ENCODE peak calls at places on chromosomes 13 and 19, in four cellular contexts. One of them, this sample, is unnamed.

GRCh38 chr13:97344250-97345175 is 89.5 kb upstream of the RAP2A start:
- DNase-seq in GM12878: no peak
- DNase-seq in HepG2: peak; percentile 62
- DNase-seq in K562: no peak
- DNase-seq in this sample: peak; percentile 31

GRCh38 chr13:31160857-31161582 is 684 bp downstream of the HSPH1 start:
- DNase-seq in HepG2: peak; percentile 31
- DNase-seq in GM12878: peak; percentile 37
- DNase-seq in K562: peak; percentile 11
- DNase-seq in this sample: peak; percentile 31

GRCh38 chr19:32558607-32559228 is 22.3 kb upstream of the PDCD5 start:
- DNase-seq in HepG2: no peak
- DNase-seq in K562: no peak
- DNase-seq in GM12878: no peak
- DNase-seq in this sample: no peak

GRCh38 chr13:113785051-113786010 is 26.3 kb downstream of the TMEM255B start:
- DNase-seq in GM12878: no peak
- DNase-seq in K562: no peak
- DNase-seq in HepG2: no peak
- DNase-seq in this sample: no peak

GRCh38 chr13:50244913-50245574 is 229.8 kb downstream of the KCNRG start:
- DNase-seq in GM12878: peak; percentile 65
- DNase-seq in HepG2: peak; percentile 99
- DNase-seq in K562: peak; percentile 36
- DNase-seq in this sample: no peak

GRCh38 chr19:45168767-45169351 is 8.1 kb upstream of the NKPD1 start:
- DNase-seq in HepG2: peak; percentile 70
- DNase-seq in K562: peak; percentile 39
- DNase-seq in GM12878: no peak
- DNase-seq in this sample: no peak

GRCh38 chr13:50365683-50366391 is 350.6 kb downstream of the KCNRG start:
- DNase-seq in K562: no peak
- DNase-seq in GM12878: peak; percentile 67
- DNase-seq in HepG2: peak; percentile 61
- DNase-seq in this sample: no peak

GRCh38 chr19:50419580-50420035 is 870 bp downstream of the SPIB start:
- DNase-seq in HepG2: no peak
- DNase-seq in K562: no peak
- DNase-seq in GM12878: no peak
- DNase-seq in this sample: no peak

GRCh38 chr19:31555634-31556215 is 206.5 kb upstream of the TSHZ3 start:
- DNase-seq in HepG2: no peak
- DNase-seq in GM12878: no peak
- DNase-seq in K562: no peak
- DNase-seq in this sample: no peak

GRCh38 chr13:91162180-91162579 is 185.3 kb upstream of the MIR17HG start:
- DNase-seq in K562: no peak
- DNase-seq in HepG2: no peak
- DNase-seq in GM12878: no peak
- DNase-seq in this sample: no peak

GRCh38 chr19:45632468-45633196 is 6.6 kb downstream of the EML2 start:
- DNase-seq in K562: peak; percentile 98
- DNase-seq in GM12878: no peak
- DNase-seq in HepG2: no peak
- DNase-seq in this sample: peak; percentile 93

GRCh38 chr13:40026741-40027140 is 371.3 kb downstream of the COG6 start:
- DNase-seq in K562: no peak
- DNase-seq in GM12878: peak; percentile 62
- DNase-seq in HepG2: no peak
- DNase-seq in this sample: no peak

GRCh38 chr19:49850487-49851342 is at the start of gene PTOV1:
- DNase-seq in HepG2: peak; percentile 90
- DNase-seq in K562: peak; percentile 97
- DNase-seq in GM12878: peak; percentile 59
- DNase-seq in this sample: peak; percentile 99

GRCh38 chr13:30998548-30999140 is 66.2 kb downstream of the TEX26 start:
- DNase-seq in GM12878: no peak
- DNase-seq in K562: no peak
- DNase-seq in HepG2: no peak
- DNase-seq in this sample: no peak

GRCh38 chr13:32135655-32136054 is 104.1 kb downstream of the FRY start:
- DNase-seq in HepG2: no peak
- DNase-seq in GM12878: no peak
- DNase-seq in K562: no peak
- DNase-seq in this sample: no peak

GRCh38 chr19:17448190-17448967 is at the start of gene TMEM221:
- DNase-seq in K562: peak; percentile 90
- DNase-seq in GM12878: no peak
- DNase-seq in HepG2: no peak
- DNase-seq in this sample: peak; percentile 63

GRCh38 chr19:10603873-10604459 is 16.9 kb upstream of the AP1M2 start:
- DNase-seq in HepG2: no peak
- DNase-seq in K562: no peak
- DNase-seq in GM12878: peak; percentile 70
- DNase-seq in this sample: no peak

GRCh38 chr19:17841371-17841809 is 6.4 kb downstream of the JAK3 start:
- DNase-seq in GM12878: no peak
- DNase-seq in K562: no peak
- DNase-seq in HepG2: no peak
- DNase-seq in this sample: no peak

GRCh38 chr19:15259900-15260299 is 27.7 kb upstream of the EPHX3 start:
- DNase-seq in GM12878: no peak
- DNase-seq in K562: no peak
- DNase-seq in HepG2: no peak
- DNase-seq in this sample: no peak

GRCh38 chr13:96052655-96053002 is 572 bp downstream of the UGGT2 start:
- DNase-seq in GM12878: peak; percentile 28
- DNase-seq in HepG2: peak; percentile 52
- DNase-seq in K562: peak; percentile 20
- DNase-seq in this sample: peak; percentile 37

GRCh38 chr13:85541476-85541875 is 257.7 kb downstream of the SLITRK6 start:
- DNase-seq in HepG2: no peak
- DNase-seq in K562: no peak
- DNase-seq in GM12878: no peak
- DNase-seq in this sample: no peak

DNA sequence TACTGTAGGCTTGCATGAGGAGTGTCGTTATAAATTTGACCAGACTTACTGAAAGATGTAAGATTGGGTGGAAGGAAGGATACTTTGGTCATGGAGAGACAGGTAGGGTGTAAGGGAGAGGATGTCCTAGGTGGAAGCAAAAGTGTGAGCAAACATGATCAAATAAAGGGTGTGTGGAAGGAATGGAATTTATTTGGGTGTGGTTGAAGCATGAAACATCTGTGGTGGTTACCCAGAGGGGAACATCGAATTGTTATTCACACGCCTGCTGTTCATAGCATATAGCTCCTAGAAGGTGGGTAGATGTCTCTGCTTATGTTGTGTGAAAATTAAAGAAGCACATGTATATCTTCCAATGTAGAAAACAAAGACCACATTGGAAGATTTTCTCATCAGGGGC is 157.7 kb downstream of the ATP8A2 start:
- DNase-seq in K562: no peak
- DNase-seq in GM12878: no peak
- DNase-seq in HepG2: no peak
- DNase-seq in this sample: no peak
- TF ChIP-seq FOXK2 in K562: no peak
- TF ChIP-seq FOXK2 in GM12878: no peak
- TF ChIP-seq FOXK2 in HepG2: no peak
- TF ChIP-seq FOXK2 in this sample: no peak

GRCh38 chr13:111955412-111955769 is 111.6 kb upstream of the SOX1 start:
- DNase-seq in K562: no peak
- DNase-seq in GM12878: no peak
- DNase-seq in HepG2: no peak
- DNase-seq in this sample: no peak

GRCh38 chr13:111953546-111954178 is 113.3 kb upstream of the SOX1 start:
- DNase-seq in GM12878: no peak
- DNase-seq in HepG2: no peak
- DNase-seq in K562: no peak
- DNase-seq in this sample: no peak

GRCh38 chr13:111952814-111953213 is 114.1 kb upstream of the SOX1 start:
- DNase-seq in GM12878: no peak
- DNase-seq in HepG2: no peak
- DNase-seq in K562: no peak
- DNase-seq in this sample: no peak

GRCh38 chr13:111956261-111957151 is 110.4 kb upstream of the SOX1 start:
- DNase-seq in K562: no peak
- DNase-seq in GM12878: no peak
- DNase-seq in HepG2: no peak
- DNase-seq in this sample: no peak

DNA sequence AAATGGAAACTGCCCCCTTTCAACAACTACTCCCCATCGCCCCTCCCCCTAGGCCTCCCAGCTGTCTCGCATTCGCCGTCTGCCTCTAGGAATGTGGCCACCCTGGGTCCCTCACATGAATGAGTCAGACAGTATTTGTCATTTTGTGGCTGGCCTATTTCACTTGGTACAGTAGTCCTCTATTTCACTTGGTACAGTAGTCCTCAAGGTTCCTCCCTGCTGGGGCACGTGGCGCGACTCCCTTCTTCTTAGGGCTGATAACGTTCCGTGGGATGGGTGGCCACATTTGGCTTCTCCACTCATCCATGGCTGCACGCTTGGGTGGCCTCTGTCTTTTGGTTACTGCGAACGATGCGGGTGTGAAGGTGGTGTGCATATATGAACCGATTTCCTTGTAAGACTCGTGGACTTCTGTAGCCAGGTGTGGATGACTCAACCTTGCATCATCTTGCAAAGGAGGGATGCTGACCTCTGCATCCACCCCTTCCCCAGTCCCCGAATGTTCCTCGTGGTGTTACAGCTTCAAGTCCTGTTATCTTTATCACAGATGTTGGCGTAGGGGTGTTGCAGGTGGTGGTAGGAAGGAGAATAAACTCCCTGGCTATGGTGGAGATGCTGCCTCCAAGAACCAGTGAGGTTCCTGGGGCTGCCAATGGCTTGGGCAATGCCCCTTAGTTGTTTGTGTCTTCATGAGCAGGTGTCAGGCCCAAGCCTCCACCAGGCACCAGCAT is 112.1 kb upstream of the SOX1 start:
- DNase-seq in HepG2: no peak
- DNase-seq in K562: no peak
- DNase-seq in GM12878: no peak
- DNase-seq in this sample: no peak
- TF ChIP-seq FOXK2 in HepG2: no peak
- TF ChIP-seq FOXK2 in K562: no peak
- TF ChIP-seq FOXK2 in GM12878: no peak
- TF ChIP-seq FOXK2 in this sample: no peak

GRCh38 chr13:44435142-44435982 is 61.7 kb downstream of the SERP2 start:
- DNase-seq in GM12878: peak; percentile 19
- DNase-seq in HepG2: peak; percentile 96
- DNase-seq in K562: peak; percentile 83
- DNase-seq in this sample: peak; percentile 89
- TF ChIP-seq FOXK2 in GM12878: no peak
- TF ChIP-seq FOXK2 in HepG2: no peak
- TF ChIP-seq FOXK2 in K562: no peak
- TF ChIP-seq FOXK2 in this sample: no peak

GRCh38 chr13:110211735-110212134 is 95.2 kb downstream of the COL4A1 start:
- DNase-seq in K562: no peak
- DNase-seq in GM12878: no peak
- DNase-seq in HepG2: no peak
- DNase-seq in this sample: no peak

GRCh38 chr13:110210604-110210985 is 96.4 kb downstream of the COL4A1 start:
- DNase-seq in GM12878: no peak
- DNase-seq in HepG2: no peak
- DNase-seq in K562: no peak
- DNase-seq in this sample: no peak

GRCh38 chr13:110213461-110214074 is 93.4 kb downstream of the COL4A1 start:
- DNase-seq in GM12878: no peak
- DNase-seq in HepG2: no peak
- DNase-seq in K562: no peak
- DNase-seq in this sample: no peak

GRCh38 chr13:110211046-110211445 is 95.9 kb downstream of the COL4A1 start:
- DNase-seq in HepG2: no peak
- DNase-seq in GM12878: no peak
- DNase-seq in K562: no peak
- DNase-seq in this sample: no peak

DNA sequence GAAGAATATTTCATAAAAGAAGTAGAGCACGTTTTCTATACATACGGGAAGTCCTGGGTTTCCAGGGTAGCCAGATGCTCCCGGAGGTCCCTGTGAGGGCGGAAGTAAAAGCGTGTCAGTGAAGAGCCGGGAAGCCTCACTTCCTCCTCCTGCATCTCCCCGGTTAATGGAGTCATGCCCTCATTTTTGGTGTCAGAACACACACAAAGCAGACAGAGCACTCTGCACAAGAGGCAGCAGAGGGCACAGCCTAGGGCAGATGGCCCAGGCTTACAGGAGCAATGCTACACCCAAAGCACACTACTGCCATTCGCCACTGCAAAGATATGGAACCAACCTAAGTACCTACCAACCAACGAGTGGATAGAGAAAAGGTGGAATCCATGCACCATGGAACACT is 94.4 kb downstream of the COL4A1 start:
- DNase-seq in GM12878: no peak
- DNase-seq in HepG2: no peak
- DNase-seq in K562: no peak
- DNase-seq in this sample: no peak
- TF ChIP-seq FOXK2 in GM12878: no peak
- TF ChIP-seq FOXK2 in HepG2: no peak
- TF ChIP-seq FOXK2 in K562: no peak
- TF ChIP-seq FOXK2 in this sample: no peak

DNA sequence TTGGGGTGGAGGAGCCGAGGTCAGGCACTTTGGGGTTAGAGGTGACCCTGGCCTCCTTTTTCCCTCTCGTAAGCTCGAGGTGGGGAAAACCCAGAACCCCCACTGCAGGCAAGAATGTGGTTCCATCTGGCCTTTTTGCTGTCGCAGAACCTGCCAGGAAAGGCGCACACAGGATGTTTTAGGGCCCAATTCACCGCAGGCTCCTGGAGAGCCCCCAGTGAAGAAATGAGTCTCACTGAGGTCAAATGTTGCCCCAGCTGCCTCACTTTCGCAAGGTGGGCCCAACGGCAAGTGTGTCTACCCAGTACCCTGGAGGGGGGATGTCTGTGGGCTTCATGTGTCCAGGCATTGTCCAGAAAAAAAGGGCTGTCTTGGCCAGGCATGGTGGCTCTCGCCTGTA is 61.8 kb downstream of the PEX11G start:
- DNase-seq in GM12878: no peak
- DNase-seq in HepG2: no peak
- DNase-seq in K562: no peak
- DNase-seq in this sample: no peak
- TF ChIP-seq FOXK2 in GM12878: no peak
- TF ChIP-seq FOXK2 in HepG2: no peak
- TF ChIP-seq FOXK2 in K562: no peak
- TF ChIP-seq FOXK2 in this sample: no peak

GRCh38 chr13:101298517-101298916 is 117.8 kb downstream of the NALCN start:
- DNase-seq in K562: no peak
- DNase-seq in HepG2: no peak
- DNase-seq in GM12878: no peak
- DNase-seq in this sample: no peak
- TF ChIP-seq FOXK2 in K562: no peak
- TF ChIP-seq FOXK2 in HepG2: no peak
- TF ChIP-seq FOXK2 in GM12878: no peak
- TF ChIP-seq FOXK2 in this sample: no peak